ENCODE peak calls at places on chromosomes 13 and 19, in nine cellular contexts. L is A549, O is HCT116, X is esophagus squamous epithelium, V is GM12891, P is lower leg skin, I is uterus, F is stomach, S is transverse colon. Q is an unnamed sample.

GRCh38 chr19:56270676-56271075 is 1.9 kb upstream of the EDDM13 start:
- DNase-seq in L (no peak), O (no peak), X (no peak), V (no peak), P (no peak), I (no peak), F (no peak), S (no peak), Q (peak)

GRCh38 chr13:101325423-101325822 is 90.9 kb downstream of the NALCN start:
- DNase-seq in L (no peak), O (no peak), X (no peak), V (no peak), P (no peak), I (no peak), F (no peak), S (no peak), Q (no peak)

GRCh38 chr19:53374288-53374687 is 8.8 kb downstream of the ZNF525 start:
- DNase-seq in L (no peak), O (no peak), X (no peak), V (no peak), P (no peak), I (no peak), F (no peak), S (no peak), Q (no peak)

GRCh38 chr13:30985637-30986205 is 53.3 kb downstream of the TEX26 start:
- DNase-seq in L (no peak), O (no peak), X (no peak), V (no peak), P (no peak), I (no peak), F (no peak), S (no peak), Q (no peak)

GRCh38 chr13:113033054-113033453 is 64.0 kb downstream of the MCF2L start:
- DNase-seq in L (no peak), O (no peak), X (no peak), V (no peak), P (no peak), I (no peak), F (no peak), S (no peak), Q (peak)

GRCh38 chr19:38155453-38155852 is 68.6 kb downstream of the DPF1 start:
- DNase-seq in L (peak), O (no peak), X (no peak), V (no peak), P (no peak), I (no peak), F (no peak), S (no peak), Q (no peak)

GRCh38 chr19:34236035-34236793 is 18.1 kb upstream of the GARRE1 start:
- DNase-seq in L (no peak), O (no peak), X (no peak), V (no peak), P (peak), I (no peak), F (no peak), S (peak), Q (no peak)

GRCh38 chr19:13615890-13616289 is 109.6 kb upstream of the CACNA1A start:
- DNase-seq in L (no peak), O (no peak), X (no peak), V (no peak), P (no peak), I (no peak), F (no peak), S (no peak), Q (no peak)

GRCh38 chr13:113086031-113086750 is 19.4 kb upstream of the F7 start:
- DNase-seq in L (peak), O (no peak), X (no peak), V (no peak), P (no peak), I (no peak), F (no peak), S (no peak), Q (no peak)

GRCh38 chr13:59531571-59532091 is 632.1 kb downstream of the DIAPH3 start:
- DNase-seq in L (peak), O (peak), X (peak), V (no peak), P (peak), I (peak), F (peak), S (peak), Q (peak)

GRCh38 chr19:56566904-56567273 is 379 bp upstream of the ZNF470 start:
- DNase-seq in L (peak), O (no peak), X (no peak), V (peak), P (peak), I (peak), F (peak), S (peak), Q (peak)

GRCh38 chr13:104286566-104287290 is 1220.5 kb upstream of the SLC10A2 start:
- DNase-seq in L (no peak), O (no peak), X (no peak), V (no peak), P (no peak), I (no peak), F (no peak), S (no peak), Q (no peak)

GRCh38 chr19:6610934-6611370 is 20.0 kb upstream of the CD70 start:
- DNase-seq in L (peak), O (peak), X (no peak), V (no peak), P (no peak), I (no peak), F (no peak), S (no peak), Q (no peak)

GRCh38 chr13:44685641-44686040 is 109.5 kb upstream of the TSC22D1 start:
- DNase-seq in L (no peak), O (no peak), X (no peak), V (no peak), P (no peak), I (no peak), F (no peak), S (no peak), Q (no peak)

GRCh38 chr19:31317098-31317497 is 32.1 kb downstream of the TSHZ3 start:
- DNase-seq in L (no peak), O (no peak), X (no peak), V (no peak), P (no peak), I (no peak), F (no peak), S (no peak), Q (no peak)

GRCh38 chr19:47518139-47518538 is 3.3 kb upstream of the NAPA start:
- DNase-seq in L (no peak), O (no peak), X (no peak), V (no peak), P (no peak), I (no peak), F (no peak), S (peak), Q (no peak)

GRCh38 chr13:98751397-98752110 is 918 bp downstream of the SLC15A1 start:
- DNase-seq in L (peak), O (no peak), X (no peak), V (no peak), P (no peak), I (no peak), F (no peak), S (peak), Q (no peak)

GRCh38 chr13:19985219-19985556 is 26.7 kb downstream of the ZMYM2 start:
- DNase-seq in L (no peak), O (no peak), X (no peak), V (no peak), P (no peak), I (no peak), F (no peak), S (no peak), Q (no peak)

GRCh38 chr19:993831-994393 is 6.3 kb upstream of the GRIN3B start:
- DNase-seq in L (no peak), O (no peak), X (no peak), V (no peak), P (no peak), I (no peak), F (no peak), S (no peak), Q (no peak)

GRCh38 chr19:17888260-17888659 is 16.5 kb downstream of the SLC5A5 start:
- DNase-seq in L (no peak), O (no peak), X (no peak), V (no peak), P (no peak), I (no peak), F (no peak), S (no peak), Q (no peak)

GRCh38 chr19:2476451-2477140 is 669 bp downstream of the GADD45B start:
- DNase-seq in L (peak), O (no peak), X (no peak), V (no peak), P (no peak), I (peak), F (peak), S (peak), Q (no peak)

GRCh38 chr13:85313761-85314503 is 485.3 kb downstream of the SLITRK6 start:
- DNase-seq in L (peak), O (peak), X (no peak), V (no peak), P (no peak), I (no peak), F (no peak), S (no peak), Q (no peak)

GRCh38 chr13:34767778-34768177 is 174.3 kb upstream of the NBEA start:
- DNase-seq in L (no peak), O (no peak), X (no peak), V (no peak), P (no peak), I (no peak), F (no peak), S (no peak), Q (no peak)

GRCh38 chr13:93224545-93224944 is 2.1 kb upstream of the GPC6 start:
- DNase-seq in L (peak), O (no peak), X (no peak), V (no peak), P (no peak), I (no peak), F (no peak), S (no peak), Q (no peak)

GRCh38 chr13:31540316-31540715 is 199.0 kb upstream of the RXFP2 start:
- DNase-seq in L (no peak), O (no peak), X (no peak), V (no peak), P (no peak), I (no peak), F (no peak), S (no peak), Q (no peak)

GRCh38 chr19:925912-926594 is at the start of gene ARID3A:
- DNase-seq in L (no peak), O (no peak), X (no peak), V (no peak), P (no peak), I (no peak), F (peak), S (peak), Q (peak)

DNA sequence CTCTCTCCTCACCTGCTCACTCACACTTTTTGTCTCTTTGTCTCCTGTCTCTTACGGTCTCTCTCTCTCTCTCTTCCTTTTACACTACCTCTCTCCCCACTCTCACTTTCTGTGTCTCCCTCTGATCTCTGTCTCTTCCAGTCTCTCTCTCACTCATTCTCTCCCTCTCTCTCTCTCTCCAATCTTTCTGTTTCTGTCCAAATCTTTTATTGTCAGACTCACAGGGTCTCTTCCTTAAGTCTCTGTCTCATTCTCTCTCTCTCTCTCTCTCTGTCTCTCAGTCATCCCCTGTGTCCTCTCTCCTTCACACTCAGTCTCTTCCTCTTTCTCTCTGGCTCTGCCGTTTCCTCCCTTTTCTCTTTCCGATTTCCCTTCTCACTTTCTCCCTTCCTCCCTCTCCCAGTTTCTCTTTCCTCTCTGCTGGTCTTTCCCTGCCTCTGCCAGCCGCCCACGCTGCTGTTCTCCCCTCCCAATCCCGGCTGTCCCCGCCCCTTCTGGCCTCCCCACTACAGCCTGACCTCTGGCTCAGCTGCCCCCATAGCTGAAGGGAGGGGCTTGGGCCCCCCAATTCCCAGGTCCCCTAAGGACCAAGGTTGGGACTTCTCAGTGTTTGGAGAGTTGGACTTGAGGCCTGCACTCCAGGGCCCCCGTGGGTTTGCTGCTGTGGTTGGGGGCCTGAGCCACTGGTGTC is at the start of gene PLEKHA4:
- DNase-seq in L (no peak), O (no peak), X (no peak), V (no peak), P (no peak), I (peak), F (peak), S (peak), Q (no peak)
- TF ChIP-seq POLR2A in L (no peak), O (no peak), X (no peak), V (no peak), P (no peak), I (peak), F (no peak), S (no peak), Q (no peak)

GRCh38 chr19:4722671-4723464 is 774 bp downstream of the DPP9 start:
- DNase-seq in L (no peak), O (no peak), X (no peak), V (peak), P (no peak), I (peak), F (peak), S (no peak), Q (peak)
- TF ChIP-seq POLR2A in L (no peak), O (no peak), X (no peak), V (peak), P (no peak), I (no peak), F (no peak), S (peak), Q (no peak)

GRCh38 chr19:19858751-19859150 is 6.9 kb upstream of the ZNF253 start:
- DNase-seq in L (no peak), O (no peak), X (no peak), V (no peak), P (no peak), I (no peak), F (no peak), S (no peak), Q (no peak)

GRCh38 chr19:19865750-19866598 is at the start of gene ZNF253:
- DNase-seq in L (peak), O (no peak), X (peak), V (peak), P (peak), I (peak), F (peak), S (peak), Q (peak)

GRCh38 chr19:19866599-19867248 is 1.0 kb downstream of the ZNF253 start:
- DNase-seq in L (no peak), O (no peak), X (no peak), V (peak), P (peak), I (no peak), F (no peak), S (peak), Q (peak)

DNA sequence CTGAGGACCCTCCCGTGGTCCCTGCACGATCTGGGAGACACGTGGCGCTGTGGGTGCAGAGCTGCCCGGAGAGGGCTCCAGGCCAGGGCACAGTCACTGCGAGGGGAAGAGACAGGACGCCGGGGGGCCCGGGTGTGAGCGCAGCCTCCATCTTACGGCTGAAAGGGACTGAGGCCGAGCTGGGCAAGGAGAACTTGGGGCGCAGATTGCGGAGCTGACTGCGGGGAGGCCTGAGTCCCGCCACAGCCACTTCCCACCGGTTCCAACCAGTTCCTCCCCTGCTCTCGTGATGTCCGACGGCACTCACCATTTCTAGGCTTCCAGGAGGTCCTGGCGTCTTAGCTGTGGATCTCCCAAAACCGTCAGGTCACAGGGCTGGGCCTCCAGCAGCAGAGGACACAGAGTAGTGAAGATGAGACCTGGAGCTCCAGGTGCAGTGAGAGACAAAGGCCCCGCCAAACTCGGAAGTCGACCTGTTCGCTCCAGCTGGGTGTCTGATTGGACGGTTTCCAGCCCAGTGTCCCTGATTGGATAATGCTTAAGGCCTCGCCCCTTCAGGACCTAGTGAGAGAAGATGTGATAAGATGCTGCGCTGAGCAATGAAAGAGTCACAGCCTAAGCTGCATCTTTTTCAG is 4.8 kb upstream of the ZNF253 start:
- DNase-seq in L (no peak), O (no peak), X (no peak), V (no peak), P (no peak), I (no peak), F (no peak), S (no peak), Q (no peak)
- TF ChIP-seq POLR2A in L (no peak), O (no peak), X (no peak), V (no peak), P (no peak), I (no peak), F (no peak), S (no peak), Q (no peak)

GRCh38 chr19:45406165-45406956 is at the start of gene POLR1G:
- DNase-seq in L (peak), O (peak), X (no peak), V (peak), P (peak), I (peak), F (peak), S (peak), Q (peak)

GRCh38 chr19:45405435-45406164 is 731 bp upstream of the PPP1R13L start:
- DNase-seq in L (peak), O (peak), X (no peak), V (peak), P (peak), I (peak), F (peak), S (peak), Q (peak)

GRCh38 chr19:45403272-45403671 is 1.6 kb downstream of the PPP1R13L start:
- DNase-seq in L (no peak), O (no peak), X (no peak), V (no peak), P (no peak), I (no peak), F (no peak), S (no peak), Q (no peak)

GRCh38 chr19:45403781-45404556 is 900 bp downstream of the PPP1R13L start:
- DNase-seq in L (peak), O (no peak), X (no peak), V (peak), P (peak), I (no peak), F (peak), S (peak), Q (peak)

GRCh38 chr19:45404557-45405434 is at the start of gene PPP1R13L:
- DNase-seq in L (peak), O (peak), X (no peak), V (no peak), P (peak), I (peak), F (peak), S (peak), Q (no peak)
- TF ChIP-seq POLR2A in L (no peak), O (no peak), X (peak), V (no peak), P (no peak), I (no peak), F (no peak), S (peak), Q (no peak)

DNA sequence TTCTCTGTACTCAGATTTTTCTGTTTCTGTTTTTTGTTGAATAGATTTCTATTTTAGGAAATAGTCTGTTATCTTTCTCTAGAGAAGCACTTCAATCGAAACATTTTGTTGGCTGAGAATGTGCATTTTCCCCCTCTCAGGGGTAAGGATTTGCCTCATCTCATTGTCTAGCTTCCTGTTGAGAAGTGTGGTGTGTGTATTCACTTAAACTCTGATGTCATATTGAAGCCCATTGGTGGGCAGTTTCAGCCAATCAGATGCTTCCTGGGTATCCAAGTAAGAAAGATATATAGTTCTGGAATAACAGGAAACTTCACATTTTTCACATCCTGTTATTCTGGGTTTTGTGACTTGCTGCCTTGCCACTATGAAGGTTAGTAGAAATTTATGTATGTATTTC is 87.6 kb downstream of the ARHGEF7 start:
- DNase-seq in L (peak), O (peak), X (no peak), V (peak), P (no peak), I (peak), F (no peak), S (no peak), Q (peak)
- TF ChIP-seq POLR2A in L (no peak), O (no peak), X (no peak), V (no peak), P (no peak), I (peak), F (no peak), S (no peak), Q (no peak)

GRCh38 chr19:19591133-19591825 is 27.2 kb downstream of the PBX4 start:
- DNase-seq in L (peak), O (no peak), X (no peak), V (no peak), P (peak), I (no peak), F (peak), S (peak), Q (no peak)
- TF ChIP-seq POLR2A in L (no peak), O (no peak), X (no peak), V (no peak), P (no peak), I (no peak), F (no peak), S (no peak), Q (no peak)

GRCh38 chr19:5141926-5142724 is 173.2 kb downstream of the KDM4B start:
- DNase-seq in L (no peak), O (no peak), X (no peak), V (no peak), P (no peak), I (no peak), F (no peak), S (no peak), Q (no peak)
- TF ChIP-seq POLR2A in L (no peak), O (no peak), X (no peak), V (peak), P (no peak), I (no peak), F (no peak), S (no peak), Q (no peak)

GRCh38 chr19:28424662-28425430 is 788.1 kb downstream of the UQCRFS1 start:
- DNase-seq in L (no peak), O (no peak), X (no peak), V (no peak), P (no peak), I (peak), F (no peak), S (no peak), Q (no peak)
- TF ChIP-seq POLR2A in L (no peak), O (no peak), X (no peak), V (no peak), P (no peak), I (no peak), F (no peak), S (no peak), Q (no peak)

Q was measured in erythroblast.